ENCODE peak calls at places on chromosomes 6 and 20, in nine cellular contexts. One of them, this sample, is unnamed.

GRCh38 chr6:99614430-99615161 is 8.0 kb downstream of the PRDM13 start:
- DNase-seq in GM23338: peak
- DNase-seq in foreskin fibroblast: no peak
- DNase-seq in astrocyte of the spinal cord: no peak
- DNase-seq in upper lobe of left lung: peak
- DNase-seq in upper lobe of right lung: no peak
- DNase-seq in CD8-positive, alpha-beta T cell: no peak
- DNase-seq in endothelial cell of umbilical vein: no peak
- DNase-seq in retinal pigment epithelial cell: no peak
- DNase-seq in this sample: no peak

GRCh38 chr6:90544085-90544484 is 42.8 kb downstream of the MAP3K7 start:
- DNase-seq in GM23338: no peak
- DNase-seq in astrocyte of the spinal cord: no peak
- DNase-seq in endothelial cell of umbilical vein: no peak
- DNase-seq in retinal pigment epithelial cell: no peak
- DNase-seq in CD8-positive, alpha-beta T cell: no peak
- DNase-seq in foreskin fibroblast: no peak
- DNase-seq in upper lobe of right lung: no peak
- DNase-seq in upper lobe of left lung: no peak
- DNase-seq in this sample: no peak

GRCh38 chr20:31815408-31816188 is 3.6 kb upstream of the MYLK2 start:
- DNase-seq in foreskin fibroblast: no peak
- DNase-seq in retinal pigment epithelial cell: no peak
- DNase-seq in GM23338: peak
- DNase-seq in endothelial cell of umbilical vein: no peak
- DNase-seq in upper lobe of right lung: no peak
- DNase-seq in upper lobe of left lung: no peak
- DNase-seq in CD8-positive, alpha-beta T cell: no peak
- DNase-seq in astrocyte of the spinal cord: no peak
- DNase-seq in this sample: peak

GRCh38 chr6:82363368-82364086 is at the start of gene TPBG:
- DNase-seq in GM23338: peak
- DNase-seq in CD8-positive, alpha-beta T cell: no peak
- DNase-seq in upper lobe of left lung: peak
- DNase-seq in upper lobe of right lung: peak
- DNase-seq in retinal pigment epithelial cell: no peak
- DNase-seq in astrocyte of the spinal cord: peak
- DNase-seq in foreskin fibroblast: peak
- DNase-seq in endothelial cell of umbilical vein: peak
- DNase-seq in this sample: peak

GRCh38 chr20:53922901-53923314 is 147.5 kb downstream of the BCAS1 start:
- DNase-seq in upper lobe of right lung: no peak
- DNase-seq in GM23338: no peak
- DNase-seq in astrocyte of the spinal cord: no peak
- DNase-seq in endothelial cell of umbilical vein: no peak
- DNase-seq in retinal pigment epithelial cell: no peak
- DNase-seq in foreskin fibroblast: no peak
- DNase-seq in CD8-positive, alpha-beta T cell: no peak
- DNase-seq in upper lobe of left lung: no peak
- DNase-seq in this sample: peak

GRCh38 chr6:35642471-35643161 is 46.1 kb downstream of the FKBP5 start:
- DNase-seq in endothelial cell of umbilical vein: no peak
- DNase-seq in upper lobe of right lung: no peak
- DNase-seq in upper lobe of left lung: no peak
- DNase-seq in foreskin fibroblast: no peak
- DNase-seq in astrocyte of the spinal cord: no peak
- DNase-seq in GM23338: no peak
- DNase-seq in retinal pigment epithelial cell: no peak
- DNase-seq in CD8-positive, alpha-beta T cell: no peak
- DNase-seq in this sample: peak

GRCh38 chr6:2140438-2141128 is 104.8 kb downstream of the GMDS start:
- DNase-seq in foreskin fibroblast: no peak
- DNase-seq in retinal pigment epithelial cell: no peak
- DNase-seq in GM23338: peak
- DNase-seq in CD8-positive, alpha-beta T cell: no peak
- DNase-seq in endothelial cell of umbilical vein: no peak
- DNase-seq in astrocyte of the spinal cord: no peak
- DNase-seq in upper lobe of right lung: no peak
- DNase-seq in upper lobe of left lung: no peak
- DNase-seq in this sample: no peak

GRCh38 chr6:105370316-105370715 is 32.6 kb downstream of the PREP start:
- DNase-seq in GM23338: no peak
- DNase-seq in endothelial cell of umbilical vein: no peak
- DNase-seq in astrocyte of the spinal cord: no peak
- DNase-seq in CD8-positive, alpha-beta T cell: no peak
- DNase-seq in foreskin fibroblast: no peak
- DNase-seq in retinal pigment epithelial cell: no peak
- DNase-seq in upper lobe of left lung: no peak
- DNase-seq in upper lobe of right lung: no peak
- DNase-seq in this sample: no peak

GRCh38 chr6:36755435-36756348 is 58.1 kb downstream of the RAB44 start:
- DNase-seq in astrocyte of the spinal cord: peak
- DNase-seq in foreskin fibroblast: peak
- DNase-seq in retinal pigment epithelial cell: no peak
- DNase-seq in upper lobe of left lung: no peak
- DNase-seq in upper lobe of right lung: no peak
- DNase-seq in GM23338: no peak
- DNase-seq in endothelial cell of umbilical vein: peak
- DNase-seq in CD8-positive, alpha-beta T cell: peak
- DNase-seq in this sample: peak

GRCh38 chr6:36756761-36757160 is 59.1 kb downstream of the RAB44 start:
- DNase-seq in GM23338: no peak
- DNase-seq in foreskin fibroblast: no peak
- DNase-seq in astrocyte of the spinal cord: no peak
- DNase-seq in retinal pigment epithelial cell: no peak
- DNase-seq in endothelial cell of umbilical vein: no peak
- DNase-seq in upper lobe of right lung: no peak
- DNase-seq in upper lobe of left lung: no peak
- DNase-seq in CD8-positive, alpha-beta T cell: no peak
- DNase-seq in this sample: no peak

GRCh38 chr6:36753671-36754485 is 56.3 kb downstream of the RAB44 start:
- DNase-seq in retinal pigment epithelial cell: no peak
- DNase-seq in upper lobe of left lung: no peak
- DNase-seq in endothelial cell of umbilical vein: no peak
- DNase-seq in CD8-positive, alpha-beta T cell: no peak
- DNase-seq in astrocyte of the spinal cord: no peak
- DNase-seq in GM23338: no peak
- DNase-seq in foreskin fibroblast: no peak
- DNase-seq in upper lobe of right lung: no peak
- DNase-seq in this sample: no peak

GRCh38 chr6:36752886-36753506 is 55.4 kb downstream of the RAB44 start:
- DNase-seq in foreskin fibroblast: no peak
- DNase-seq in astrocyte of the spinal cord: no peak
- DNase-seq in endothelial cell of umbilical vein: no peak
- DNase-seq in upper lobe of left lung: no peak
- DNase-seq in CD8-positive, alpha-beta T cell: no peak
- DNase-seq in retinal pigment epithelial cell: no peak
- DNase-seq in GM23338: no peak
- DNase-seq in upper lobe of right lung: no peak
- DNase-seq in this sample: no peak

DNA sequence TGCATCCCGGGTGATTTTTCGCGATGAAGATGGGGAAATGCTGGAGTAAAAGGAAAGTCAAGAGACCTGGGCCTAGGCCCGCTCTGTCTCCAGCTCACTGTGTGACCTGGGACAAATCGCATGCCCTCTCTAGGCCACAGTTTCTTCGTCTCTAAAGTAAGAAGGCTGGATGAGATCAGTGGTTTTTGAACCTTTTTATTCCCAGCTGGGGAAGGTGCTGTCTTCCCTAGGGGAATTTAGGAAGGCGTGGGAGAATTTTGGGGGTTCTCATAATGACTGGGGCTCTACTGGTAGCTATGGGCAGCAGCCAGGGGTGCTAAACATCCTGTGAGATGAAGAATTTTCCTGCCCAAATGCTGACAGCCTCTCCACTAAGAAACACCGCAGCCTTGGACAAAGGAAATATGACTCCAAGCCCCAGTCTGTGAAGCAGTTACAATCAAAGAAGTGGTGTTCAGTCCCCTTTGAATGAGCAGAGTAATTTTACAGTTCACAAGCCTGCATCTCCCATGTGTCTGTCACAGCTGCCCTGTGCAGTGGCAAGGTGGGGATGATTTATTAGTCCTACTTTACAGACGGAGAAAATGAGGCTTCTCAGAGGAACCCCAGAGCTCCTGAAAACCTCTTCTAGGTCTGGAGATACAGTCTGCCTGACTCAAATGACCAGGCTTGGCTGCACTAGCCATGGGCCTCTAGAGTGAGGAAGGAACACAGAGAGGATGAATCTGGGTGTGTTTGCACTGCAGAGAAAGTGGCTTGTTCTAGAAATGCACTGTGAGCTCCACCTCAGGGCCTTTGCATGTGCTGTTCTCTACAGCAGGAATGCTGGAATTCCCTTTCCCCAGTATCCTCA is 57.2 kb downstream of the RAB44 start:
- DNase-seq in GM23338: no peak
- DNase-seq in upper lobe of right lung: no peak
- DNase-seq in astrocyte of the spinal cord: no peak
- DNase-seq in endothelial cell of umbilical vein: no peak
- DNase-seq in foreskin fibroblast: no peak
- DNase-seq in CD8-positive, alpha-beta T cell: no peak
- DNase-seq in retinal pigment epithelial cell: no peak
- DNase-seq in upper lobe of left lung: no peak
- DNase-seq in this sample: no peak
- H3K4me3 ChIP-seq in GM23338: no peak
- H3K4me3 ChIP-seq in upper lobe of right lung: no peak
- H3K4me3 ChIP-seq in astrocyte of the spinal cord: no peak
- H3K4me3 ChIP-seq in endothelial cell of umbilical vein: no peak
- H3K4me3 ChIP-seq in foreskin fibroblast: no peak
- H3K4me3 ChIP-seq in CD8-positive, alpha-beta T cell: no peak
- H3K4me3 ChIP-seq in retinal pigment epithelial cell: no peak
- H3K4me3 ChIP-seq in upper lobe of left lung: no peak
- H3K4me3 ChIP-seq in this sample: no peak

DNA sequence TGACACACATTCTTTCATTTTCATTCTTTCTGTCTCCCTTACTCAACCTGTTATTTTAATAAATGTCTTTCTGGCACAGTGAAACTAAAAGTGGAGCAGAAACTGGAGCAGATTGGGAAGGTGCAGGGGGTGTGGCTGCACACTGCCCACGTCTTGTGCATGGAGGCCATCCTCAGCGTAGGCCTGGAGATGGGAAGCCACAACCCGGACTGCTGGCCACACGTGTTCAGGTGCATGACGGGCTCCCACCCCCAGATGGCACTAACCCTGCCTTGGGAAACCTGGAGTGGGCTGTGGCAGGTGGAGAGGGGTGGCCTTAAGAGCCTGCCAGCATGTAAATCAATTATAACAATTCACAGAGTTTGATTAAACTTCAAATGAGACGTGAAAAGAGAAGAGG is 71.4 kb upstream of the PBOV1 start:
- DNase-seq in retinal pigment epithelial cell: no peak
- DNase-seq in upper lobe of right lung: no peak
- DNase-seq in endothelial cell of umbilical vein: no peak
- DNase-seq in GM23338: peak
- DNase-seq in upper lobe of left lung: no peak
- DNase-seq in CD8-positive, alpha-beta T cell: no peak
- DNase-seq in astrocyte of the spinal cord: no peak
- DNase-seq in foreskin fibroblast: no peak
- DNase-seq in this sample: no peak
- TF ChIP-seq CTCF in retinal pigment epithelial cell: peak
- TF ChIP-seq CTCF in upper lobe of right lung: no peak
- TF ChIP-seq CTCF in endothelial cell of umbilical vein: no peak
- TF ChIP-seq CTCF in GM23338: peak
- TF ChIP-seq CTCF in upper lobe of left lung: no peak
- TF ChIP-seq CTCF in CD8-positive, alpha-beta T cell: no peak
- TF ChIP-seq CTCF in astrocyte of the spinal cord: peak
- TF ChIP-seq CTCF in foreskin fibroblast: no peak
- TF ChIP-seq CTCF in this sample: no peak

DNA sequence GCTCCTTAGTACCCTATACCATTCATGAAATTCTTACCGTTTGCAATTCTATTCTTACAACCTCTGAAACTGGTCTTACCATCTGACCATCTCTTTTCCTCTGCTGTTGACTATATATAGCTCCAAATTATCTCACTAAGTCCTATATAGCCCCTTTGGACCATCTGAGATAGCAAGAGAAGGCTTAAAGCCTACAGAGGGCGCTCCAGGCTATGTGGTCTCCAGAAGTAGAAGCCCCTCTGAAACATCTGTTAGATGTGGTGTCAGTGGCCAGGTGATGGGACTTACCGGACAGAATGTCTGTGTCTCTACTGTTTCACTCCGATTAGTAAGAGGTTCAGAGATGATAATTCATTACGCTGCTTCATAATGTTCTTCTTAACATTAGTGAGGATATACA is 140.7 kb upstream of the BMP2 start:
- DNase-seq in CD8-positive, alpha-beta T cell: no peak
- DNase-seq in foreskin fibroblast: no peak
- DNase-seq in upper lobe of right lung: no peak
- DNase-seq in retinal pigment epithelial cell: no peak
- DNase-seq in astrocyte of the spinal cord: no peak
- DNase-seq in endothelial cell of umbilical vein: no peak
- DNase-seq in GM23338: peak
- DNase-seq in upper lobe of left lung: no peak
- DNase-seq in this sample: no peak
- H3K4me3 ChIP-seq in CD8-positive, alpha-beta T cell: no peak
- H3K4me3 ChIP-seq in foreskin fibroblast: no peak
- H3K4me3 ChIP-seq in upper lobe of right lung: no peak
- H3K4me3 ChIP-seq in retinal pigment epithelial cell: no peak
- H3K4me3 ChIP-seq in astrocyte of the spinal cord: no peak
- H3K4me3 ChIP-seq in endothelial cell of umbilical vein: no peak
- H3K4me3 ChIP-seq in GM23338: no peak
- H3K4me3 ChIP-seq in upper lobe of left lung: no peak
- H3K4me3 ChIP-seq in this sample: no peak

GRCh38 chr6:44131880-44132279 is 4.5 kb downstream of the TMEM63B start:
- DNase-seq in foreskin fibroblast: no peak
- DNase-seq in upper lobe of left lung: no peak
- DNase-seq in astrocyte of the spinal cord: no peak
- DNase-seq in GM23338: peak
- DNase-seq in endothelial cell of umbilical vein: no peak
- DNase-seq in upper lobe of right lung: no peak
- DNase-seq in CD8-positive, alpha-beta T cell: no peak
- DNase-seq in retinal pigment epithelial cell: no peak
- DNase-seq in this sample: no peak

GRCh38 chr6:44126320-44127149 is 717 bp downstream of the MRPL14 start:
- DNase-seq in retinal pigment epithelial cell: no peak
- DNase-seq in upper lobe of right lung: peak
- DNase-seq in endothelial cell of umbilical vein: peak
- DNase-seq in GM23338: peak
- DNase-seq in CD8-positive, alpha-beta T cell: peak
- DNase-seq in foreskin fibroblast: peak
- DNase-seq in astrocyte of the spinal cord: peak
- DNase-seq in upper lobe of left lung: peak
- DNase-seq in this sample: peak

GRCh38 chr6:44127186-44128019 is at the start of the genes MRPL14 and TMEM63B:
- DNase-seq in astrocyte of the spinal cord: peak
- DNase-seq in GM23338: peak
- DNase-seq in upper lobe of right lung: peak
- DNase-seq in foreskin fibroblast: peak
- DNase-seq in CD8-positive, alpha-beta T cell: peak
- DNase-seq in retinal pigment epithelial cell: no peak
- DNase-seq in upper lobe of left lung: peak
- DNase-seq in endothelial cell of umbilical vein: peak
- DNase-seq in this sample: peak

GRCh38 chr6:44129841-44130322 is 2.5 kb downstream of the TMEM63B start:
- DNase-seq in upper lobe of left lung: no peak
- DNase-seq in retinal pigment epithelial cell: no peak
- DNase-seq in GM23338: no peak
- DNase-seq in endothelial cell of umbilical vein: no peak
- DNase-seq in CD8-positive, alpha-beta T cell: no peak
- DNase-seq in foreskin fibroblast: no peak
- DNase-seq in upper lobe of right lung: no peak
- DNase-seq in astrocyte of the spinal cord: no peak
- DNase-seq in this sample: no peak

DNA sequence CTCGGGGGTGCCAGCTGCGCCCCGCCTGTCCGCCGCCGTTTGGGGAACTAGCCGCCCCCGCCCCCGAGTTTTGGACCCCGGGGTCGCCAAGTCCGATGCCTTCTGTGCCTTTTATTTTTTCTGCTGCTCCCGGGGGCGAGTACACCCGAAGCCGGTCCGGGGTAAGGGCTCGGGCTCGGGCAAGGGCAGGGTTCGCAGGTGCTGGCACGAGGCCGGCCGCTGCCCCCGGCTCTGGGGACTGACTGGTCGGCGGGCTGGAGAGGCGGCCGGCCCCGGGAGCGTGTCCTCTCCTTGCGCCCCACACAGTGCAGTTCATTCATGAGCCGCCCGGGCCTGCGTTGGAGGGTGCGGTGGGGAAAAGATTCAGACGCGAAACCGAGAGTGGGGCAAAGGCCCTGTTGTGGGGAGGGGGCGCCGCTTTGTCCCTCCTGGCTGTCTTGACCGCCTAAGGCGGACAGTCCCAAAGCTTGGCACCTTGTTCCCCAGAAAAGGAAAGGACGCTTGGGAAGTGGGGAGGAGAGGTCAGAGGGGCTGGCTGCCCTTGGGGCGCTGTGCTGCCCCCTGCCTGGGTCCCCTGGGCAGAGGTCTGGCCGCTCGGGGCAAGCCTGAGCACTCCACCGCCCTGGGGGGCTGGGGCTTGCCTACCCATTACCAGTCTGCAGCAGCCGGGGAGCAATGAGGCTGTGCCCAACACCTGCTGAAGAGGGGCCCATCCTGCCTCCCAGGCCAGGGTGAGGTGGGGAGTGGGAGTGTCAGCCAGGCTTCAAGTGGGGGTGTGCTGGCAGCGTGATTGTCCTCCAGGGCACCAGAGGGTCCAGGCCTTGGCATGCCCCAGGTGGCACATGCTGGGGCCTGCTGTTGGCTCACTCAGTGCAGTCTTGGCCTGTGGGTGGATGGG is 915 bp downstream of the TMEM63B start:
- DNase-seq in foreskin fibroblast: no peak
- DNase-seq in endothelial cell of umbilical vein: peak
- DNase-seq in upper lobe of right lung: peak
- DNase-seq in astrocyte of the spinal cord: no peak
- DNase-seq in GM23338: peak
- DNase-seq in CD8-positive, alpha-beta T cell: no peak
- DNase-seq in upper lobe of left lung: peak
- DNase-seq in retinal pigment epithelial cell: no peak
- DNase-seq in this sample: peak
- TF ChIP-seq CTCF in foreskin fibroblast: peak
- TF ChIP-seq CTCF in endothelial cell of umbilical vein: no peak
- TF ChIP-seq CTCF in upper lobe of right lung: no peak
- TF ChIP-seq CTCF in astrocyte of the spinal cord: no peak
- TF ChIP-seq CTCF in GM23338: peak
- TF ChIP-seq CTCF in CD8-positive, alpha-beta T cell: no peak
- TF ChIP-seq CTCF in upper lobe of left lung: peak
- TF ChIP-seq CTCF in retinal pigment epithelial cell: no peak
- TF ChIP-seq CTCF in this sample: peak